ENCODE peak calls at places on chromosomes 6 and 20, in ten cellular contexts. G, E, T, L, A, K, F, R, O and C are unnamed samples.

GRCh38 chr6:143973097-143973979 is 34.7 kb downstream of the PLAGL1 start:
- DNase-seq in G (no peak), E (no peak), T (peak), L (peak), A (no peak), K (no peak), F (no peak), R (no peak), O (no peak), C (no peak)

GRCh38 chr6:37547564-37548061 is 47.9 kb upstream of the CCDC167 start:
- DNase-seq in G (no peak), E (no peak), T (no peak), L (no peak), A (no peak), K (peak), F (no peak), R (no peak), O (peak), C (peak)

GRCh38 chr6:43304361-43304760 is 4.3 kb downstream of the CRIP3 start:
- DNase-seq in G (no peak), E (no peak), T (no peak), L (no peak), A (no peak), K (no peak), F (no peak), R (no peak), O (no peak), C (no peak)

GRCh38 chr6:36631326-36632046 is 37.3 kb downstream of the SRSF3 start:
- DNase-seq in G (no peak), E (no peak), T (peak), L (no peak), A (no peak), K (no peak), F (no peak), R (no peak), O (no peak), C (no peak)

GRCh38 chr6:43909474-43910148 is 139.6 kb downstream of the VEGFA start:
- DNase-seq in G (peak), E (no peak), T (no peak), L (no peak), A (no peak), K (no peak), F (no peak), R (no peak), O (no peak), C (no peak)

GRCh38 chr6:33925869-33926268 is 122.1 kb upstream of the MLN start:
- DNase-seq in G (no peak), E (no peak), T (no peak), L (no peak), A (no peak), K (no peak), F (no peak), R (no peak), O (no peak), C (no peak)

GRCh38 chr6:89034586-89035251 is 45.8 kb upstream of the PNRC1 start:
- DNase-seq in G (peak), E (no peak), T (no peak), L (no peak), A (peak), K (peak), F (no peak), R (no peak), O (no peak), C (no peak)

GRCh38 chr20:17636523-17637412 is 45.3 kb downstream of the RRBP1 start:
- DNase-seq in G (no peak), E (no peak), T (peak), L (peak), A (no peak), K (no peak), F (no peak), R (no peak), O (no peak), C (no peak)

GRCh38 chr6:30881987-30882763 is 2.1 kb upstream of the DDR1 start:
- DNase-seq in G (peak), E (no peak), T (peak), L (peak), A (no peak), K (no peak), F (no peak), R (peak), O (peak), C (no peak)

GRCh38 chr6:73854998-73855718 is 159.2 kb downstream of the CD109 start:
- DNase-seq in G (no peak), E (peak), T (peak), L (peak), A (no peak), K (no peak), F (no peak), R (peak), O (no peak), C (no peak)

GRCh38 chr6:138682722-138683521 is 90.6 kb upstream of the CCDC28A start:
- DNase-seq in G (no peak), E (no peak), T (no peak), L (no peak), A (no peak), K (no peak), F (no peak), R (peak), O (peak), C (no peak)

GRCh38 chr20:7516631-7517051 is 423.6 kb downstream of the HAO1 start:
- DNase-seq in G (no peak), E (no peak), T (no peak), L (no peak), A (no peak), K (no peak), F (no peak), R (no peak), O (no peak), C (no peak)

GRCh38 chr6:105847433-105847832 is 238.7 kb upstream of the PRDM1 start:
- DNase-seq in G (no peak), E (no peak), T (no peak), L (no peak), A (no peak), K (no peak), F (no peak), R (no peak), O (no peak), C (no peak)

GRCh38 chr6:130306377-130306776 is 59.4 kb upstream of the TMEM200A start:
- DNase-seq in G (no peak), E (no peak), T (no peak), L (no peak), A (no peak), K (no peak), F (no peak), R (no peak), O (no peak), C (no peak)

GRCh38 chr20:41171736-41172295 is 34.5 kb downstream of the PLCG1 start:
- DNase-seq in G (no peak), E (no peak), T (no peak), L (no peak), A (no peak), K (peak), F (no peak), R (no peak), O (no peak), C (peak)

GRCh38 chr6:141103246-141103645 is 1029.5 kb upstream of the GJE1 start:
- DNase-seq in G (no peak), E (no peak), T (no peak), L (no peak), A (no peak), K (no peak), F (no peak), R (no peak), O (no peak), C (no peak)

GRCh38 chr6:170347091-170347490 is 40.5 kb downstream of the FAM120B start:
- DNase-seq in G (no peak), E (no peak), T (no peak), L (no peak), A (no peak), K (no peak), F (no peak), R (no peak), O (no peak), C (no peak)

GRCh38 chr6:137878810-137879285 is 11.8 kb downstream of the TNFAIP3 start:
- DNase-seq in G (peak), E (no peak), T (peak), L (peak), A (peak), K (peak), F (no peak), R (no peak), O (no peak), C (no peak)

GRCh38 chr6:106448000-106448426 is 87.5 kb downstream of the CRYBG1 start:
- DNase-seq in G (peak), E (no peak), T (no peak), L (no peak), A (no peak), K (no peak), F (no peak), R (no peak), O (no peak), C (no peak)

DNA sequence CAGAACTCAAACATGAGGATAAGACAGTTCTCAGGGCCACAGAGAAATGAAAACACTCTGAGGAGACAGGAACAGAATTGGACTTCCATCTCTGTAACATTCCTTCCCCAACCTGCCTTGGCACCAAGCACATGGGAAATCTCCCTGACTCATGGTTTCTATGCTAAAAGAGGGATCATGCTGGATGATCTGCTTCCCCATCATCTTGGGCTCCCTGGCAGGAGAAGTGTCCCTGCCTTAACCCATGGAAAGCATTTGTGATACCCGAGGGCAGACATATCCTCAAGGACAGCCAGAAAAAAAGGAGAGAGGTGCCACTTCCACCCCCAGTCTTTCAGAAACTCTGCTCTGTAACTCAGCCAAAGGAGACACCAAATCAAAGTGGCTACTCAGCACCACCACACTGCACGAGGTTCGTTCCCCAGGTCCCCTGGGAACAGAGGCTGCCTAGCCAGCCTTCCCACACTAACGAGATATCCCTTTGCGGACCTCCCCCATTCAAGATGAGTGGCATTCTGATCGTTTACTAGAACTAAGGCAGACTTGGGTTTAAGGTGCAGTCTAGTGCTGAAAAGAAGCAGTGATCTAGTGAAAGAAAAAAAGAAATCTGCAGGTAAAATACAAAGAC is 34.8 kb downstream of the BLOC1S5 start:
- DNase-seq in G (no peak), E (no peak), T (peak), L (peak), A (no peak), K (no peak), F (no peak), R (no peak), O (no peak), C (no peak)
- H3K4me3 ChIP-seq in G (no peak), E (no peak), T (no peak), L (no peak), A (no peak), K (no peak), F (no peak), R (no peak), O (no peak), C (no peak)

GRCh38 chr6:136147342-136147741 is 102.8 kb downstream of the MTFR2 start:
- DNase-seq in G (no peak), E (no peak), T (no peak), L (no peak), A (no peak), K (no peak), F (no peak), R (no peak), O (no peak), C (no peak)
- H3K4me3 ChIP-seq in G (no peak), E (no peak), T (no peak), L (no peak), A (no peak), K (no peak), F (no peak), R (no peak), O (no peak), C (no peak)

GRCh38 chr20:62447143-62447869 is 20.0 kb upstream of the RBBP8NL start:
- DNase-seq in G (no peak), E (no peak), T (no peak), L (no peak), A (no peak), K (no peak), F (no peak), R (no peak), O (no peak), C (no peak)
- H3K4me3 ChIP-seq in G (no peak), E (no peak), T (no peak), L (no peak), A (no peak), K (no peak), F (no peak), R (no peak), O (no peak), C (no peak)

GRCh38 chr6:110882824-110883554 is 8.4 kb downstream of the AMD1 start:
- DNase-seq in G (no peak), E (no peak), T (no peak), L (no peak), A (no peak), K (no peak), F (no peak), R (no peak), O (no peak), C (no peak)
- H3K4me3 ChIP-seq in G (no peak), E (no peak), T (no peak), L (no peak), A (no peak), K (no peak), F (no peak), R (no peak), O (no peak), C (no peak)

DNA sequence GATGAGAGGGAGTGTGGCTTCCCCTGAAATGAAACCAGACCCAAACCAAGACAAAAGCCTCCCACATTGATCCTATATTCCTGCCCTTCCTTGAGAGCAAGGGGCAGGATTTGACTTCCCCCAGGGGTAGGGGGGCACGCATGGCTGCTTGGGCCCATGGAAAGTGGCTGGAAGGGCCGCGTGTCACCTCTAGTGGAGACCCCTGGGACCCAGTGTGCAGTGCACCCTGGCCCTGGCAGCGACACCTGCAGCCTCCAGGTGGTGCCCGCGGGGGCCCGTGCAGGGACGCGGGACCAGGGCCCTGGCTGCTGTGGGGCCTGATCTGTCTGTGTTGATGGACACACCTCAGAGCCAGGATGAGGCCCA is 18.0 kb upstream of the SLCO4A1 start:
- DNase-seq in G (no peak), E (no peak), T (no peak), L (no peak), A (no peak), K (no peak), F (no peak), R (no peak), O (peak), C (no peak)
- H3K4me3 ChIP-seq in G (peak), E (no peak), T (no peak), L (no peak), A (no peak), K (peak), F (no peak), R (no peak), O (peak), C (no peak)

GRCh38 chr6:142331601-142332000 is 29.8 kb downstream of the ADGRG6 start:
- DNase-seq in G (no peak), E (no peak), T (no peak), L (no peak), A (no peak), K (no peak), F (no peak), R (no peak), O (no peak), C (no peak)
- H3K4me3 ChIP-seq in G (no peak), E (no peak), T (no peak), L (no peak), A (no peak), K (no peak), F (no peak), R (no peak), O (no peak), C (no peak)

GRCh38 chr6:100599088-100599770 is 134.5 kb upstream of the SIM1 start:
- DNase-seq in G (no peak), E (no peak), T (no peak), L (no peak), A (no peak), K (no peak), F (no peak), R (no peak), O (no peak), C (no peak)

GRCh38 chr6:100592929-100593328 is 128.2 kb upstream of the SIM1 start:
- DNase-seq in G (no peak), E (no peak), T (no peak), L (no peak), A (no peak), K (no peak), F (no peak), R (no peak), O (no peak), C (no peak)

GRCh38 chr6:100595456-100595855 is 130.7 kb upstream of the SIM1 start:
- DNase-seq in G (no peak), E (no peak), T (no peak), L (no peak), A (no peak), K (no peak), F (no peak), R (no peak), O (no peak), C (no peak)

GRCh38 chr6:100593522-100593921 is 128.8 kb upstream of the SIM1 start:
- DNase-seq in G (no peak), E (no peak), T (no peak), L (no peak), A (no peak), K (no peak), F (no peak), R (no peak), O (no peak), C (no peak)
- H3K4me3 ChIP-seq in G (no peak), E (no peak), T (no peak), L (no peak), A (no peak), K (no peak), F (no peak), R (no peak), O (no peak), C (no peak)

GRCh38 chr6:80523531-80523970 is 417.1 kb downstream of the BCKDHB start:
- DNase-seq in G (no peak), E (no peak), T (peak), L (peak), A (no peak), K (no peak), F (no peak), R (no peak), O (no peak), C (no peak)
- H3K4me3 ChIP-seq in G (no peak), E (no peak), T (no peak), L (no peak), A (no peak), K (peak), F (no peak), R (no peak), O (no peak), C (no peak)

DNA sequence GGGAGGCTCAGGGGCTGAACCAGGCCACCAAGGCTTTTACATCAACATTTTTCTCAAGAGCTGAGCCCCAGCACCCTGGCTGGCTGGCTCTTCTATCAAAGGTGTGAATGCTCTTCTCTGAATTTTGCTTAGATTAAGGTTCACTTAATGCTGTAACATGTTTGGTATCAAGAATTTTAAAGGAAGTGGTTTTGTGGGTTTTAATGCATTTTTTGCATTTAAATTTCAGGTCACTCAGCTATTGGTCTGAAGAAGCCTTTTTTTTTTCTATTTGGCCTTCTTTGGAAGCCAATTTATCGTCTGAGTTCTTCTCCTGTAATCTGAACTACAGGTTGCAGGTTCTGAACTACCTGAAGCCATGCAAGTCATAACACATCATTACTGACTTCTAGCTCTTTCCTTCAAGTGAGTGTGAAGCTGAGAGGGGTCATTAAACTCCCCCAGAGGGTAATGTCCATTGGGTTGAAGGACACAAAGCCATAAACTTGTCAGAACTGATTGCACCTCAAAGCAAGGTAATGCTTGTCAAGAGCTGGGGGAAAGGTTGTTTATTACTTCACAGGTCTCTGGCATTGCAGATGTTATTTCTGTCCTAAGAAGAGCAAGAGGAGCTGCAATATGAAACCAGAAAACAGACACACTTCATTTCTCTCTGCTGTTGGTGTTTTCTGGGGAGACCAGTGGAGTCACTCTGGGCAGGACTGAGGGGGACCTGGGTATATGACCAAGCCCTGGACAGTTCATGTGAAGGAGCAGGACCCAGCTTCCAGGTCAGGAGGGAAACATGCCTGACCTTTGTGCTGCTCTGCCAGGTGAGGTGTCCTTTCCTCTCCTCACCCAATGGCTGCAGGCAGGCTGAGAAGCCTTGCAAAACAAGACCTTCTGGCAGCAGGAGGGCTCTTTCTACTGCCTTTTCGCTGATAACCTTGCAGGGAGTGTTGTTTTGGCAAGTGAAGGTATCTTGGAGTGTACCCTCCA is 26.1 kb upstream of the NEDD9 start:
- DNase-seq in G (no peak), E (no peak), T (no peak), L (no peak), A (no peak), K (no peak), F (peak), R (no peak), O (no peak), C (no peak)
- H3K4me3 ChIP-seq in G (no peak), E (no peak), T (no peak), L (no peak), A (no peak), K (no peak), F (peak), R (no peak), O (peak), C (no peak)